ENCODE peak calls at places on chromosome 4, in seven cellular contexts. G, J, K, D, H, N and U are unnamed samples.

GRCh38 chr4:77177196-77177595 is 20.2 kb downstream of the CCNG2 start:
- DNase-seq in G (no peak), J (no peak), K (no peak), D (no peak), H (no peak), N (no peak), U (no peak)

GRCh38 chr4:175997291-175997690 is 68.3 kb upstream of the WDR17 start:
- DNase-seq in G (no peak), J (no peak), K (no peak), D (no peak), H (no peak), N (no peak), U (no peak)

GRCh38 chr4:20395160-20395773 is 143.6 kb downstream of the SLIT2 start:
- DNase-seq in G (no peak), J (peak; percentile 73), K (peak; percentile 47), D (peak; percentile 12), H (peak; percentile 10), N (no peak), U (no peak)

GRCh38 chr4:168699224-168699878 is 202.5 kb downstream of the PALLD start:
- DNase-seq in G (no peak), J (no peak), K (peak; percentile 3), D (no peak), H (no peak), N (no peak), U (no peak)

GRCh38 chr4:56028165-56028564 is 79.4 kb downstream of the CEP135 start:
- DNase-seq in G (no peak), J (no peak), K (no peak), D (no peak), H (no peak), N (no peak), U (no peak)

GRCh38 chr4:52051213-52051614 is at the start of gene SPATA18:
- DNase-seq in G (no peak), J (peak; percentile 12), K (no peak), D (no peak), H (peak; percentile 38), N (no peak), U (no peak)

GRCh38 chr4:74056858-74057562 is 18.5 kb upstream of the CXCL3 start:
- DNase-seq in G (no peak), J (peak; percentile 84), K (no peak), D (peak; percentile 79), H (no peak), N (no peak), U (no peak)

GRCh38 chr4:137531951-137532868 is at the start of gene PCDH18:
- DNase-seq in G (peak; percentile 19), J (peak; percentile 99), K (peak; percentile 50), D (peak; percentile 95), H (peak; percentile 89), N (no peak), U (peak; percentile 97)

GRCh38 chr4:9923195-9923812 is 98.0 kb downstream of the SLC2A9 start:
- DNase-seq in G (no peak), J (no peak), K (no peak), D (no peak), H (no peak), N (no peak), U (no peak)

GRCh38 chr4:86498560-86499166 is 95.5 kb upstream of the PTPN13 start:
- DNase-seq in G (no peak), J (peak; percentile 83), K (peak; percentile 28), D (peak; percentile 73), H (no peak), N (no peak), U (no peak)

GRCh38 chr4:100819505-100819904 is 301.7 kb upstream of the EMCN start:
- DNase-seq in G (no peak), J (no peak), K (no peak), D (no peak), H (no peak), N (no peak), U (no peak)

GRCh38 chr4:2318885-2319284 is 57.0 kb upstream of the MXD4 start:
- DNase-seq in G (no peak), J (no peak), K (no peak), D (no peak), H (no peak), N (no peak), U (no peak)

GRCh38 chr4:153374471-153374870 is 30.0 kb downstream of the MND1 start:
- DNase-seq in G (no peak), J (no peak), K (no peak), D (no peak), H (no peak), N (no peak), U (no peak)

GRCh38 chr4:8846864-8847263 is 24.8 kb downstream of the HMX1 start:
- DNase-seq in G (no peak), J (no peak), K (no peak), D (no peak), H (no peak), N (no peak), U (no peak)

GRCh38 chr4:180947421-180947820 is 1295.8 kb upstream of the TENM3 start:
- DNase-seq in G (no peak), J (peak; percentile 14), K (no peak), D (no peak), H (no peak), N (no peak), U (no peak)

GRCh38 chr4:68797048-68797447 is 18.7 kb upstream of the UGT2B10 start:
- DNase-seq in G (no peak), J (no peak), K (no peak), D (no peak), H (no peak), N (no peak), U (no peak)

GRCh38 chr4:60805500-60806313 is 394.4 kb upstream of the ADGRL3 start:
- DNase-seq in G (no peak), J (peak; percentile 75), K (peak; percentile 33), D (no peak), H (no peak), N (no peak), U (no peak)

GRCh38 chr4:165668694-165669093 is 204.3 kb upstream of the TLL1 start:
- DNase-seq in G (no peak), J (peak; percentile 32), K (no peak), D (no peak), H (no peak), N (no peak), U (no peak)

GRCh38 chr4:138056541-138056940 is 185.6 kb downstream of the SLC7A11 start:
- DNase-seq in G (no peak), J (no peak), K (no peak), D (no peak), H (no peak), N (no peak), U (no peak)

GRCh38 chr4:179361978-179362486 is 1919.8 kb upstream of the AGA start:
- DNase-seq in G (no peak), J (no peak), K (no peak), D (no peak), H (no peak), N (no peak), U (no peak)

GRCh38 chr4:36815536-36815935 is 429.0 kb upstream of the NWD2 start:
- DNase-seq in G (no peak), J (no peak), K (no peak), D (no peak), H (no peak), N (no peak), U (no peak)

GRCh38 chr4:122963222-122963621 is 40.8 kb upstream of the NUDT6 start:
- DNase-seq in G (no peak), J (peak; percentile 25), K (no peak), D (no peak), H (no peak), N (no peak), U (no peak)

GRCh38 chr4:121736735-121737351 is 28.1 kb downstream of the SMIM43 start:
- DNase-seq in G (no peak), J (peak; percentile 82), K (no peak), D (peak; percentile 67), H (no peak), N (peak; percentile 19), U (no peak)

GRCh38 chr4:172656055-172656454 is 512.6 kb upstream of the GALNT7 start:
- DNase-seq in G (no peak), J (no peak), K (no peak), D (no peak), H (no peak), N (no peak), U (no peak)

GRCh38 chr4:6991771-6992557 is 51.2 kb upstream of the TADA2B start:
- DNase-seq in G (peak; percentile 69), J (peak; percentile 87), K (no peak), D (peak; percentile 76), H (peak; percentile 37), N (no peak), U (no peak)

GRCh38 chr4:30840571-30840970 is 120.4 kb downstream of the PCDH7 start:
- DNase-seq in G (no peak), J (peak; percentile 32), K (no peak), D (no peak), H (no peak), N (no peak), U (no peak)

GRCh38 chr4:68271851-68272756 is 26.6 kb upstream of the TMPRSS11B start:
- DNase-seq in G (no peak), J (peak; percentile 83), K (peak; percentile 22), D (peak; percentile 73), H (no peak), N (no peak), U (no peak)

GRCh38 chr4:122689972-122690371 is 42.5 kb upstream of the BBS12 start:
- DNase-seq in G (no peak), J (no peak), K (no peak), D (no peak), H (no peak), N (no peak), U (no peak)

GRCh38 chr4:1754336-1754735 is 33.0 kb downstream of the TACC3 start:
- DNase-seq in G (no peak), J (peak; percentile 20), K (no peak), D (no peak), H (no peak), N (no peak), U (no peak)

GRCh38 chr4:43968041-43968440 is 480.6 kb downstream of the KCTD8 start:
- DNase-seq in G (no peak), J (no peak), K (no peak), D (no peak), H (no peak), N (no peak), U (no peak)

GRCh38 chr4:94595880-94596483 is 144.2 kb downstream of the PDLIM5 start:
- DNase-seq in G (no peak), J (peak; percentile 81), K (peak; percentile 5), D (peak; percentile 48), H (no peak), N (no peak), U (no peak)

GRCh38 chr4:53196872-53197759 is 168.7 kb downstream of the SCFD2 start:
- DNase-seq in G (no peak), J (peak; percentile 95), K (peak; percentile 49), D (peak; percentile 73), H (no peak), N (no peak), U (no peak)